ENCODE peak calls at places on chromosomes 2 and 18, in eight cellular contexts. One of them, this sample, is unnamed.

GRCh38 chr2:166671235-166671634 is 177.2 kb upstream of the SCN7A start:
- DNase-seq in A549: no peak
- DNase-seq in KBM-7: no peak
- DNase-seq in T-helper 9 cell: no peak
- DNase-seq in left cardiac atrium: no peak
- DNase-seq in activated T-cell treated with anti-CD3 and anti-CD28 coated beads, Interleukin-2, amount 50 U/mL, for 72 hours: no peak
- DNase-seq in right cardiac atrium: no peak
- DNase-seq in naive thymus-derived CD8-positive, alpha-beta T cell: no peak
- DNase-seq in this sample: no peak

GRCh38 chr2:120666433-120666832 is 69.2 kb upstream of the GLI2 start:
- DNase-seq in A549: no peak
- DNase-seq in KBM-7: no peak
- DNase-seq in T-helper 9 cell: no peak
- DNase-seq in left cardiac atrium: no peak
- DNase-seq in activated T-cell treated with anti-CD3 and anti-CD28 coated beads, Interleukin-2, amount 50 U/mL, for 72 hours: no peak
- DNase-seq in right cardiac atrium: no peak
- DNase-seq in naive thymus-derived CD8-positive, alpha-beta T cell: no peak
- DNase-seq in this sample: no peak

GRCh38 chr2:51710222-51710621 is 678.3 kb upstream of the NRXN1 start:
- DNase-seq in A549: no peak
- DNase-seq in KBM-7: peak; percentile 19
- DNase-seq in T-helper 9 cell: no peak
- DNase-seq in left cardiac atrium: no peak
- DNase-seq in activated T-cell treated with anti-CD3 and anti-CD28 coated beads, Interleukin-2, amount 50 U/mL, for 72 hours: peak; percentile 0
- DNase-seq in right cardiac atrium: no peak
- DNase-seq in naive thymus-derived CD8-positive, alpha-beta T cell: no peak
- DNase-seq in this sample: no peak

GRCh38 chr2:27735263-27735904 is 36.1 kb upstream of the MRPL33 start:
- DNase-seq in A549: no peak
- DNase-seq in KBM-7: no peak
- DNase-seq in T-helper 9 cell: peak; percentile 21
- DNase-seq in left cardiac atrium: peak; percentile 95
- DNase-seq in activated T-cell treated with anti-CD3 and anti-CD28 coated beads, Interleukin-2, amount 50 U/mL, for 72 hours: peak; percentile 76
- DNase-seq in right cardiac atrium: peak; percentile 95
- DNase-seq in naive thymus-derived CD8-positive, alpha-beta T cell: peak; percentile 44
- DNase-seq in this sample: peak; percentile 19

GRCh38 chr2:169087757-169088379 is 18.5 kb downstream of the DHRS9 start:
- DNase-seq in A549: no peak
- DNase-seq in KBM-7: no peak
- DNase-seq in T-helper 9 cell: no peak
- DNase-seq in left cardiac atrium: no peak
- DNase-seq in activated T-cell treated with anti-CD3 and anti-CD28 coated beads, Interleukin-2, amount 50 U/mL, for 72 hours: no peak
- DNase-seq in right cardiac atrium: no peak
- DNase-seq in naive thymus-derived CD8-positive, alpha-beta T cell: no peak
- DNase-seq in this sample: no peak

GRCh38 chr2:159022019-159022418 is 53.6 kb downstream of the TANC1 start:
- DNase-seq in A549: no peak
- DNase-seq in KBM-7: no peak
- DNase-seq in T-helper 9 cell: no peak
- DNase-seq in left cardiac atrium: no peak
- DNase-seq in activated T-cell treated with anti-CD3 and anti-CD28 coated beads, Interleukin-2, amount 50 U/mL, for 72 hours: no peak
- DNase-seq in right cardiac atrium: no peak
- DNase-seq in naive thymus-derived CD8-positive, alpha-beta T cell: no peak
- DNase-seq in this sample: no peak

GRCh38 chr2:23350026-23350791 is 34.8 kb upstream of the KLHL29 start:
- DNase-seq in A549: no peak
- DNase-seq in KBM-7: no peak
- DNase-seq in T-helper 9 cell: no peak
- DNase-seq in left cardiac atrium: no peak
- DNase-seq in activated T-cell treated with anti-CD3 and anti-CD28 coated beads, Interleukin-2, amount 50 U/mL, for 72 hours: no peak
- DNase-seq in right cardiac atrium: no peak
- DNase-seq in naive thymus-derived CD8-positive, alpha-beta T cell: no peak
- DNase-seq in this sample: no peak

GRCh38 chr2:54859997-54860701 is 136.7 kb downstream of the EML6 start:
- DNase-seq in A549: peak; percentile 45
- DNase-seq in KBM-7: no peak
- DNase-seq in T-helper 9 cell: no peak
- DNase-seq in left cardiac atrium: no peak
- DNase-seq in activated T-cell treated with anti-CD3 and anti-CD28 coated beads, Interleukin-2, amount 50 U/mL, for 72 hours: no peak
- DNase-seq in right cardiac atrium: no peak
- DNase-seq in naive thymus-derived CD8-positive, alpha-beta T cell: no peak
- DNase-seq in this sample: no peak

GRCh38 chr2:72494392-72494791 is 331.4 kb downstream of the EXOC6B start:
- DNase-seq in A549: no peak
- DNase-seq in KBM-7: no peak
- DNase-seq in T-helper 9 cell: no peak
- DNase-seq in left cardiac atrium: no peak
- DNase-seq in activated T-cell treated with anti-CD3 and anti-CD28 coated beads, Interleukin-2, amount 50 U/mL, for 72 hours: no peak
- DNase-seq in right cardiac atrium: no peak
- DNase-seq in naive thymus-derived CD8-positive, alpha-beta T cell: no peak
- DNase-seq in this sample: no peak

GRCh38 chr2:33204945-33205344 is 258.2 kb downstream of the LTBP1 start:
- DNase-seq in A549: no peak
- DNase-seq in KBM-7: no peak
- DNase-seq in T-helper 9 cell: no peak
- DNase-seq in left cardiac atrium: no peak
- DNase-seq in activated T-cell treated with anti-CD3 and anti-CD28 coated beads, Interleukin-2, amount 50 U/mL, for 72 hours: no peak
- DNase-seq in right cardiac atrium: no peak
- DNase-seq in naive thymus-derived CD8-positive, alpha-beta T cell: no peak
- DNase-seq in this sample: no peak

GRCh38 chr18:56709463-56709862 is 58.3 kb downstream of the WDR7 start:
- DNase-seq in A549: peak; percentile 22
- DNase-seq in KBM-7: peak; percentile 32
- DNase-seq in T-helper 9 cell: no peak
- DNase-seq in left cardiac atrium: no peak
- DNase-seq in activated T-cell treated with anti-CD3 and anti-CD28 coated beads, Interleukin-2, amount 50 U/mL, for 72 hours: peak; percentile 45
- DNase-seq in right cardiac atrium: no peak
- DNase-seq in naive thymus-derived CD8-positive, alpha-beta T cell: no peak
- DNase-seq in this sample: peak; percentile 29

GRCh38 chr2:3147641-3148530 is 229.7 kb downstream of the EIPR1 start:
- DNase-seq in A549: no peak
- DNase-seq in KBM-7: no peak
- DNase-seq in T-helper 9 cell: no peak
- DNase-seq in left cardiac atrium: no peak
- DNase-seq in activated T-cell treated with anti-CD3 and anti-CD28 coated beads, Interleukin-2, amount 50 U/mL, for 72 hours: no peak
- DNase-seq in right cardiac atrium: no peak
- DNase-seq in naive thymus-derived CD8-positive, alpha-beta T cell: no peak
- DNase-seq in this sample: no peak

GRCh38 chr2:237157551-237158102 is 71.9 kb downstream of the COPS8 start:
- DNase-seq in A549: no peak
- DNase-seq in KBM-7: no peak
- DNase-seq in T-helper 9 cell: no peak
- DNase-seq in left cardiac atrium: no peak
- DNase-seq in activated T-cell treated with anti-CD3 and anti-CD28 coated beads, Interleukin-2, amount 50 U/mL, for 72 hours: no peak
- DNase-seq in right cardiac atrium: no peak
- DNase-seq in naive thymus-derived CD8-positive, alpha-beta T cell: no peak
- DNase-seq in this sample: no peak

GRCh38 chr18:23838801-23839366 is 149.6 kb downstream of the LAMA3 start:
- DNase-seq in A549: no peak
- DNase-seq in KBM-7: no peak
- DNase-seq in T-helper 9 cell: no peak
- DNase-seq in left cardiac atrium: no peak
- DNase-seq in activated T-cell treated with anti-CD3 and anti-CD28 coated beads, Interleukin-2, amount 50 U/mL, for 72 hours: no peak
- DNase-seq in right cardiac atrium: no peak
- DNase-seq in naive thymus-derived CD8-positive, alpha-beta T cell: no peak
- DNase-seq in this sample: no peak

GRCh38 chr18:47772374-47773248 is 157.8 kb downstream of the SMAD2 start:
- DNase-seq in A549: peak; percentile 39
- DNase-seq in KBM-7: peak; percentile 76
- DNase-seq in T-helper 9 cell: peak; percentile 48
- DNase-seq in left cardiac atrium: no peak
- DNase-seq in activated T-cell treated with anti-CD3 and anti-CD28 coated beads, Interleukin-2, amount 50 U/mL, for 72 hours: peak; percentile 67
- DNase-seq in right cardiac atrium: peak; percentile 72
- DNase-seq in naive thymus-derived CD8-positive, alpha-beta T cell: peak; percentile 55
- DNase-seq in this sample: peak; percentile 48

GRCh38 chr2:239187464-239188253 is 213.2 kb downstream of the HDAC4 start:
- DNase-seq in A549: no peak
- DNase-seq in KBM-7: no peak
- DNase-seq in T-helper 9 cell: no peak
- DNase-seq in left cardiac atrium: no peak
- DNase-seq in activated T-cell treated with anti-CD3 and anti-CD28 coated beads, Interleukin-2, amount 50 U/mL, for 72 hours: no peak
- DNase-seq in right cardiac atrium: no peak
- DNase-seq in naive thymus-derived CD8-positive, alpha-beta T cell: peak; percentile 11
- DNase-seq in this sample: no peak

This sample was measured in CD4-positive, alpha-beta T cell.